ENCODE peak calls at places on chromosomes 11 and 22, in five cellular contexts. L is colonic mucosa, D is tibial artery, A is left lung, O is psoas muscle. V is an unnamed sample.

GRCh38 chr22:44917372-44918165 is 92.2 kb downstream of the PHF21B start:
- DNase-seq in L (no peak), D (peak; percentile 37), A (peak; percentile 18), O (no peak), V (no peak)

GRCh38 chr11:77110836-77111235 is 8.2 kb downstream of the OMP start:
- DNase-seq in D (no peak), A (no peak), L (no peak), O (peak; percentile 7), V (no peak)

GRCh38 chr11:47995318-47995717 is 15.0 kb downstream of the PTPRJ start:
- DNase-seq in D (peak; percentile 10), O (no peak), A (no peak), L (peak; percentile 61), V (peak; percentile 83)

GRCh38 chr22:19178659-19179471 is at the start of gene SLC25A1:
- DNase-seq in L (peak; percentile 94), O (peak; percentile 93), D (peak; percentile 96), A (peak; percentile 93), V (peak; percentile 94)

GRCh38 chr11:67160872-67161783 is 42.1 kb downstream of the KDM2A start:
- DNase-seq in D (no peak), O (no peak), A (no peak), L (no peak), V (no peak)

GRCh38 chr22:45212306-45212709 is 28.4 kb downstream of the KIAA0930 start:
- DNase-seq in D (peak; percentile 96), A (peak; percentile 74), L (peak; percentile 53), O (peak; percentile 78), V (no peak)

GRCh38 chr11:3835100-3835485 is 5.7 kb downstream of the RHOG start:
- DNase-seq in A (no peak), O (no peak), L (no peak), D (no peak), V (peak; percentile 92)

GRCh38 chr11:3087821-3088800 is 30.9 kb upstream of the CARS1 start:
- DNase-seq in O (no peak), A (no peak), L (no peak), D (no peak), V (no peak)

DNA sequence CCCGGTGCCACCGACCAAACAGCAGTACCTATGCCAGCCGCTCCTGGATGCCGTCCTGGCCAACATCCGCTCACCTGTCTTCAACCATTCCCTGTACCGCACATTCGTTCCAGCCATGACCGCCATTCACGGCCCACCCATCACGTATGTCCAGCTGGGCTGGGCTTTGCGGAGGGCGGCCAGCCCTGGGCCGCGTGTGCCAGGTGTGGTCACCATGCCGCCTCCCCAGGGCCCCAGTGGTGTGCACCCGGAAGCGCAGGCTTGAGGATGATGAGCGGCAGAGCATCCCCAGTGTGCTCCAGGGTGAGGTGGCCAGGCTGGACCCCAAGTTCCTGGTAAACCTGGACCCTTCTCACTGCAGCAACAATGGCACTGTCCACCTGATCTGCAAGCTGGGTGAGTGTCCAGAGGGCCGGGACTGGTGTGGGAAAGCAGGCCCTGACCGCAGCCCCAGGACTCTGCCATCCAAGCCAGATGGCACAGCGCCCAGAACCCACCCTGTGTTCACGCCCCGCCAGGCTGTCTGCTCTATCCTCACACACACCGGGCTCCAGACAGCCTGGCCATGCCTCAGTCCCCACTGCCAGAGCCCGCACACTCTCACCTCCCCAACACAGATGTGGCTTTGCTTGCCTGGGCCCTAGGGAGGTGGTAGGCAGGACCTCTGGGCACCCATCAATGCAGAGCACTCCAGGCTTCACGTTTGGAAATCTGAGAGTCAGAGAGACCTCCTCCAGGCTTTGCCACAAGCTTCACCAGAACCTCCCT is 77.6 kb downstream of the MED15 start:
- DNase-seq in L (no peak), A (no peak), O (no peak), D (no peak), V (no peak)
- H3K27ac ChIP-seq in L (no peak overlapping the region), A (no peak overlapping the region), O (no peak overlapping the region), D (no peak overlapping the region), V (no peak overlapping the region)

GRCh38 chr11:65316311-65316978 is 1.8 kb downstream of the CDC42EP2 start:
- DNase-seq in O (peak; percentile 69), L (peak; percentile 52), A (no peak), D (no peak), V (peak; percentile 29)

GRCh38 chr11:65314501-65315203 is at the start of gene CDC42EP2:
- DNase-seq in A (peak; percentile 89), D (peak; percentile 95), L (peak; percentile 92), O (peak; percentile 90), V (peak; percentile 89)

GRCh38 chr11:65316979-65317786 is 2.5 kb downstream of the CDC42EP2 start:
- DNase-seq in O (peak; percentile 82), A (no peak), D (no peak), L (peak; percentile 92), V (peak; percentile 82)

GRCh38 chr11:65315204-65315865 is 669 bp downstream of the CDC42EP2 start:
- DNase-seq in L (peak; percentile 90), A (peak; percentile 78), D (peak; percentile 82), O (peak; percentile 81), V (peak; percentile 68)

GRCh38 chr11:65315866-65316233 is 1.2 kb downstream of the CDC42EP2 start:
- DNase-seq in D (no peak), O (no peak), L (no peak), A (no peak), V (no peak)
- H3K4me3 ChIP-seq in D (peak overlapping the region; percentile 68), O (peak overlapping the region; percentile 78), L (peak overlapping the region; percentile 58), A (peak overlapping the region; percentile 72), V (peak overlapping the region; percentile 97)

GRCh38 chr11:17642980-17643379 is 76.4 kb upstream of the MYOD1 start:
- DNase-seq in O (no peak), D (no peak), A (no peak), L (no peak), V (no peak)
- H3K4me1 ChIP-seq in O (no peaks in the 10 kb centered on the region), D (no peaks in the 10 kb centered on the region), A (no peaks in the 10 kb centered on the region), L (no peaks in the 10 kb centered on the region), V (no peaks in the 10 kb centered on the region)

GRCh38 chr11:30489076-30489475 is 97.1 kb downstream of the MPPED2 start:
- DNase-seq in L (no peak), O (no peak), D (no peak), A (no peak), V (no peak)
- H3K27ac ChIP-seq in L (no peak overlapping the region), O (peak overlapping the region; percentile 13), D (no peak overlapping the region), A (no peak overlapping the region), V (no peak overlapping the region)

GRCh38 chr11:19789245-19789644 is 76.6 kb downstream of the NAV2 start:
- DNase-seq in L (no peak), O (no peak), A (no peak), D (no peak), V (no peak)
- H3K4me3 ChIP-seq in L (no peak overlapping the region), O (no peak overlapping the region), A (no peak overlapping the region), D (no peak overlapping the region), V (no peak overlapping the region)

GRCh38 chr11:18365736-18366135 is 28.6 kb upstream of the LDHA start:
- DNase-seq in O (no peak), D (no peak), L (no peak), A (no peak), V (no peak)
- H3K4me1 ChIP-seq in O (peaks cover 6% of the 10 kb centered on the region), D (no peaks in the 10 kb centered on the region), L (no peaks in the 10 kb centered on the region), A (no peaks in the 10 kb centered on the region), V (no peaks in the 10 kb centered on the region)

GRCh38 chr11:58649623-58650022 is 27.2 kb downstream of the CNTF start:
- DNase-seq in L (no peak), D (no peak), A (no peak), O (no peak), V (no peak)
- H3K27ac ChIP-seq in L (no peak overlapping the region), D (no peak overlapping the region), A (no peak overlapping the region), O (no peak overlapping the region), V (no peak overlapping the region)

GRCh38 chr22:30605449-30606110 is 1.4 kb upstream of the TCN2 start:
- DNase-seq in O (peak; percentile 59), L (peak; percentile 79), D (peak; percentile 74), A (peak; percentile 67), V (peak; percentile 70)
- H3K4me3 ChIP-seq in O (peak overlapping the region; percentile 86), L (peak overlapping the region; percentile 52), D (peak overlapping the region; percentile 59), A (peak overlapping the region; percentile 56), V (peak overlapping the region; percentile 62)

GRCh38 chr11:61020706-61021235 is 49.3 kb downstream of the CD6 start:
- DNase-seq in D (no peak), O (no peak), L (no peak), A (no peak), V (no peak)
- H3K4me1 ChIP-seq in D (no peaks in the 10 kb centered on the region), O (no peaks in the 10 kb centered on the region), L (no peaks in the 10 kb centered on the region), A (peaks cover 29% of the 10 kb centered on the region), V (no peaks in the 10 kb centered on the region)

DNA sequence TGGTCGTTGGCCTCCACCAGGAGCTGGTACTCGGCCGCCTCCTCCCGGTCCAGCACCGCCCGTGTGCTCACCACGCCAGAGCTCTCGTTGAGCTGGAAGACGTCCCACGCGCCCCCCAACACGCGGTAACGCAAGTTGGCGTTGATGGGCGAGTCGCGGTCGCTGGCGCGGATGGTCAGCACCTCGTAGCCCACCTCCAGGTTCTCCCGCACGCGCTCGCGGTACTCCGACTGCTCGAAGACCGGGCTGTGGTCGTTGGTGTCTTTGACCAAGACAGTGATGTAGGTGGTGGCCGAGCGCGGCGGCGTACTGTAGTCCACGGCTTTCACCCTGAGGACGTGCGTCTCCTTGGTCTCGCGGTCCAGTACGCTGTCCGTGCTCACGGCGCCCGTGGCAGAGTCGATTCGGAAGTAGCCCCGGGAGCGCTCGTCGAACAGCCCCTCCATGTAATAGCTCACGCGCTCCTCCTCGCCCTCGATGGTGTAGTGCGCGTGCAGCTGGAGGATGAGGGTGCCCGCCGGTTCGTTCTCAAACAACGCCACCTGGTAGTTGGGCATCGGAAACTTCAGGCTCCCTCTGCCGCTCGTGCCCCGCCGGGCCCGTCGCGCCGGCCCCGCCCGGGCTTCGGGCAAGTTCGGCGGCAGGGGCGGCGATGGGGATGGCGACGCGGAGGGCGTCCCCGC is 1.4 kb downstream of the CELSR1 start:
- DNase-seq in L (no peak), D (no peak), A (no peak), O (no peak), V (no peak)
- H3K27ac ChIP-seq in L (no peak overlapping the region), D (no peak overlapping the region), A (no peak overlapping the region), O (no peak overlapping the region), V (no peak overlapping the region)